ENCODE peak calls at places on chromosomes 3 and 15, in nine cellular contexts. U is T-cell; N is activated CD8-positive, alpha-beta memory T cell treated with anti-CD3 and anti-CD28 coated beads for 48 hours; K is AG09319; I is CD8-positive, alpha-beta memory T cell; B is NCI-H1092; G is activated effector memory CD4-positive, alpha-beta T cell treated with Interleukin-2 at 50 U/mL for 16 hours; Q is activated CD4-positive, alpha-beta T cell treated with anti-CD3 and anti-CD28 coated beads, Interleukin-2, amount 10 ng/mL, durations not matched to agents 24 days and 14 days; D is body of pancreas. A is an unnamed sample.

GRCh38 chr3:101466465-101467309 is 46.3 kb downstream of the SENP7 start:
- DNase-seq in U (peak), N (peak), K (no peak), I (peak), B (no peak), G (no peak), Q (peak), D (peak), A (no peak)

GRCh38 chr3:56421205-56421604 is 47.1 kb downstream of the ERC2 start:
- DNase-seq in U (no peak), N (no peak), K (no peak), I (no peak), B (no peak), G (no peak), Q (no peak), D (no peak), A (no peak)

GRCh38 chr3:195522254-195523023 is 20.7 kb downstream of the PPP1R2 start:
- DNase-seq in U (no peak), N (no peak), K (no peak), I (no peak), B (no peak), G (no peak), Q (peak), D (no peak), A (peak)

GRCh38 chr15:97023131-97023844 is 692.8 kb downstream of the NR2F2 start:
- DNase-seq in U (no peak), N (no peak), K (no peak), I (no peak), B (no peak), G (no peak), Q (no peak), D (no peak), A (peak)

GRCh38 chr3:187025656-187026320 is 95.5 kb downstream of the ST6GAL1 start:
- DNase-seq in U (no peak), N (peak), K (no peak), I (no peak), B (no peak), G (peak), Q (peak), D (no peak), A (no peak)

GRCh38 chr3:170423001-170423615 is 4.4 kb downstream of the CLDN11 start:
- DNase-seq in U (no peak), N (no peak), K (no peak), I (no peak), B (no peak), G (no peak), Q (no peak), D (no peak), A (no peak)

GRCh38 chr3:7520059-7520458 is 659.1 kb downstream of the GRM7 start:
- DNase-seq in U (no peak), N (no peak), K (no peak), I (no peak), B (no peak), G (no peak), Q (no peak), D (no peak), A (no peak)

GRCh38 chr3:180870008-180870733 is 42.3 kb upstream of the FXR1 start:
- DNase-seq in U (no peak), N (no peak), K (peak), I (no peak), B (no peak), G (no peak), Q (no peak), D (peak), A (no peak)

GRCh38 chr3:129226374-129226773 is 23.0 kb upstream of the COPG1 start:
- DNase-seq in U (no peak), N (no peak), K (peak), I (no peak), B (no peak), G (no peak), Q (peak), D (peak), A (peak)

GRCh38 chr15:52642386-52643361 is 36.5 kb downstream of the ATOSA start:
- DNase-seq in U (no peak), N (no peak), K (no peak), I (no peak), B (no peak), G (no peak), Q (no peak), D (no peak), A (peak)

GRCh38 chr15:57393081-57393480 is 16.8 kb downstream of the CGNL1 start:
- DNase-seq in U (no peak), N (no peak), K (no peak), I (no peak), B (no peak), G (no peak), Q (no peak), D (no peak), A (no peak)

GRCh38 chr3:58167431-58168351 is 43.1 kb downstream of the DNASE1L3 start:
- DNase-seq in U (peak), N (no peak), K (peak), I (no peak), B (no peak), G (peak), Q (peak), D (peak), A (peak)

GRCh38 chr3:12990781-12991480 is 82.3 kb downstream of the IQSEC1 start:
- DNase-seq in U (no peak), N (no peak), K (peak), I (peak), B (no peak), G (no peak), Q (no peak), D (no peak), A (peak)

GRCh38 chr3:159817136-159817535 is 171.5 kb upstream of the IL12A start:
- DNase-seq in U (no peak), N (no peak), K (no peak), I (no peak), B (no peak), G (no peak), Q (no peak), D (no peak), A (no peak)

GRCh38 chr3:31659246-31659645 is 126.5 kb downstream of the STT3B start:
- DNase-seq in U (no peak), N (no peak), K (no peak), I (no peak), B (no peak), G (no peak), Q (no peak), D (no peak), A (no peak)

GRCh38 chr15:25182736-25183445 is 228.1 kb downstream of the SNRPN start:
- DNase-seq in U (no peak), N (no peak), K (no peak), I (peak), B (no peak), G (no peak), Q (no peak), D (no peak), A (no peak)

GRCh38 chr3:171248426-171249115 is 211.6 kb downstream of the TNIK start:
- DNase-seq in U (no peak), N (no peak), K (no peak), I (no peak), B (no peak), G (no peak), Q (peak), D (no peak), A (no peak)

GRCh38 chr3:112531358-112531781 is 30.4 kb downstream of the ATG3 start:
- DNase-seq in U (no peak), N (no peak), K (peak), I (no peak), B (no peak), G (no peak), Q (no peak), D (no peak), A (peak)

GRCh38 chr15:86355798-86356197 is 276.1 kb downstream of the AGBL1 start:
- DNase-seq in U (no peak), N (no peak), K (no peak), I (no peak), B (no peak), G (no peak), Q (no peak), D (no peak), A (no peak)

GRCh38 chr15:69067296-69067695 is 52.8 kb downstream of the NOX5 start:
- DNase-seq in U (no peak), N (no peak), K (no peak), I (no peak), B (no peak), G (no peak), Q (no peak), D (no peak), A (no peak)

GRCh38 chr3:15428539-15428938 is 1.1 kb downstream of the EAF1 start:
- DNase-seq in U (no peak), N (no peak), K (no peak), I (no peak), B (no peak), G (no peak), Q (peak), D (no peak), A (peak)

GRCh38 chr3:53243165-53243564 is 12.7 kb downstream of the TKT start:
- DNase-seq in U (no peak), N (no peak), K (peak), I (no peak), B (no peak), G (no peak), Q (no peak), D (peak), A (peak)

GRCh38 chr3:169914321-169914720 is 2.9 kb downstream of the SAMD7 start:
- DNase-seq in U (no peak), N (no peak), K (no peak), I (no peak), B (no peak), G (no peak), Q (no peak), D (no peak), A (peak)

GRCh38 chr3:16132190-16132589 is 42.3 kb upstream of the GALNT15 start:
- DNase-seq in U (no peak), N (no peak), K (no peak), I (no peak), B (no peak), G (no peak), Q (no peak), D (no peak), A (no peak)

GRCh38 chr3:105829879-105830622 is 38.8 kb downstream of the CBLB start:
- DNase-seq in U (no peak), N (no peak), K (no peak), I (no peak), B (no peak), G (no peak), Q (peak), D (no peak), A (peak)

A was measured in astrocyte of the spinal cord.